ENCODE peak calls at places on chromosomes 2 and 18, in ten cellular contexts. X is AG09319; G is stimulated activated CD8-positive, alpha-beta memory T cell treated with anti-CD3 and anti-CD28 coated beads, Interleukin-2, amount 100 ng/mL, for 1 hour; O is H9; Z is K562; R is MV-4-11; F is activated T-helper 1 cell treated with Interleukin-2 at 50 U/mL for 16 hours; U is substantia nigra; Y is KG1; M is T-cell. C is an unnamed sample.

GRCh38 chr2:24304098-24304497 is 56.2 kb downstream of the ITSN2 start:
- DNase-seq in X (peak), G (no peak), O (no peak), Z (no peak), R (peak), F (no peak), U (peak), Y (no peak), M (no peak), C (peak)

GRCh38 chr18:23401400-23402347 is 51.4 kb upstream of the RIOK3 start:
- DNase-seq in X (no peak), G (no peak), O (peak), Z (no peak), R (no peak), F (no peak), U (no peak), Y (no peak), M (no peak), C (peak)

GRCh38 chr18:23890589-23890988 is 124.0 kb upstream of the TTC39C start:
- DNase-seq in X (no peak), G (no peak), O (no peak), Z (no peak), R (no peak), F (no peak), U (no peak), Y (no peak), M (no peak), C (peak)

GRCh38 chr2:85913854-85914524 is 25.2 kb upstream of the ST3GAL5 start:
- DNase-seq in X (no peak), G (no peak), O (no peak), Z (no peak), R (no peak), F (no peak), U (no peak), Y (no peak), M (no peak), C (peak)

GRCh38 chr2:113173563-113174368 is at the start of gene PSD4:
- DNase-seq in X (no peak), G (peak), O (no peak), Z (peak), R (peak), F (peak), U (no peak), Y (peak), M (peak), C (no peak)

GRCh38 chr18:37590346-37590745 is 24.7 kb upstream of the CELF4 start:
- DNase-seq in X (no peak), G (no peak), O (no peak), Z (no peak), R (no peak), F (no peak), U (no peak), Y (no peak), M (no peak), C (no peak)

GRCh38 chr18:31232779-31233424 is 70.2 kb upstream of the DSC1 start:
- DNase-seq in X (no peak), G (no peak), O (no peak), Z (no peak), R (no peak), F (no peak), U (no peak), Y (no peak), M (no peak), C (no peak)

GRCh38 chr18:32707153-32707552 is 65.7 kb downstream of the KLHL14 start:
- DNase-seq in X (no peak), G (no peak), O (no peak), Z (no peak), R (no peak), F (no peak), U (no peak), Y (no peak), M (no peak), C (no peak)

GRCh38 chr2:20148841-20149702 is 75.9 kb downstream of the SDC1 start:
- DNase-seq in X (peak), G (no peak), O (peak), Z (no peak), R (peak), F (no peak), U (no peak), Y (no peak), M (no peak), C (peak)

GRCh38 chr2:172864182-172864581 is 128.5 kb downstream of the RAPGEF4 start:
- DNase-seq in X (no peak), G (no peak), O (peak), Z (peak), R (peak), F (no peak), U (peak), Y (no peak), M (peak), C (peak)

GRCh38 chr2:198375073-198375430 is 570.7 kb downstream of the PLCL1 start:
- DNase-seq in X (no peak), G (no peak), O (no peak), Z (no peak), R (no peak), F (no peak), U (no peak), Y (no peak), M (no peak), C (no peak)

C was measured in IMR-90.